ENCODE peak calls at places on chromosomes 16 and 17, in six cellular contexts. H, F, V, W, G and Q are unnamed samples.

GRCh38 chr16:19114359-19115147 is 789 bp downstream of the ITPRIPL2 start:
- DNase-seq in H (peak), F (peak), V (peak), W (no peak), G (no peak), Q (peak)

GRCh38 chr16:10729649-10730048 is 14.0 kb upstream of the NUBP1 start:
- DNase-seq in H (peak), F (no peak), V (peak), W (no peak), G (no peak), Q (peak)

GRCh38 chr17:62648247-62648953 is 20.9 kb downstream of the MRC2 start:
- DNase-seq in H (no peak), F (no peak), V (peak), W (no peak), G (no peak), Q (no peak)

GRCh38 chr17:2962236-2962635 is 101.2 kb downstream of the OR1D5 start:
- DNase-seq in H (no peak), F (no peak), V (no peak), W (no peak), G (no peak), Q (no peak)

GRCh38 chr16:67283039-67283825 is 3.9 kb downstream of the PLEKHG4 start:
- DNase-seq in H (peak), F (no peak), V (peak), W (no peak), G (no peak), Q (peak)

GRCh38 chr17:43314582-43314981 is 80.8 kb upstream of the RNU2-1 start:
- DNase-seq in H (no peak), F (peak), V (no peak), W (no peak), G (no peak), Q (no peak)

GRCh38 chr17:38465420-38466345 is 37.4 kb downstream of the ARHGAP23 start:
- DNase-seq in H (peak), F (no peak), V (peak), W (no peak), G (no peak), Q (peak)

GRCh38 chr17:41907633-41908539 is 10.9 kb downstream of the ACLY start:
- DNase-seq in H (peak), F (no peak), V (no peak), W (no peak), G (no peak), Q (no peak)

GRCh38 chr17:59230765-59231164 is 10.5 kb downstream of the GDPD1 start:
- DNase-seq in H (no peak), F (no peak), V (no peak), W (no peak), G (no peak), Q (no peak)

GRCh38 chr16:1326380-1326779 is 7.1 kb upstream of the BAIAP3 start:
- DNase-seq in H (no peak), F (peak), V (no peak), W (no peak), G (no peak), Q (no peak)

GRCh38 chr16:1300664-1301476 is 8.6 kb upstream of the UBE2I start:
- DNase-seq in H (peak), F (peak), V (peak), W (peak), G (peak), Q (no peak)